ENCODE peak calls at places on chromosomes 3 and 15, in seven cellular contexts. P is HCT116, Q is HepG2, Z is SK-N-SH, B is H1, D is K562, G is GM12878. X is an unnamed sample.

GRCh38 chr3:88231207-88231606 is 81.4 kb downstream of the C3orf38 start:
- DNase-seq in P (no peak), Q (peak; percentile 2), Z (no peak), B (no peak), D (no peak), G (no peak), X (no peak)

GRCh38 chr15:55343168-55343567 is 24.1 kb downstream of the PIGB start:
- DNase-seq in P (no peak), Q (no peak), Z (peak; percentile 74), B (no peak), D (no peak), G (no peak), X (peak; percentile 75)

GRCh38 chr3:179927191-179927590 is 109.5 kb downstream of the PEX5L start:
- DNase-seq in P (no peak), Q (no peak), Z (no peak), B (no peak), D (no peak), G (no peak), X (no peak)

GRCh38 chr3:197516517-197516889 is 39.3 kb downstream of the BDH1 start:
- DNase-seq in P (peak; percentile 83), Q (peak; percentile 78), Z (no peak), B (no peak), D (peak; percentile 57), G (no peak), X (peak; percentile 63)

GRCh38 chr3:124118397-124118796 is 126.5 kb upstream of the ROPN1 start:
- DNase-seq in P (no peak), Q (no peak), Z (no peak), B (no peak), D (no peak), G (no peak), X (no peak)

GRCh38 chr15:73650387-73651126 is 17.4 kb upstream of the NPTN start:
- DNase-seq in P (no peak), Q (no peak), Z (peak; percentile 49), B (no peak), D (no peak), G (no peak), X (no peak)

GRCh38 chr3:63864008-63864871 is 573 bp downstream of the ATXN7 start:
- DNase-seq in P (no peak), Q (no peak), Z (peak; percentile 85), B (no peak), D (peak; percentile 60), G (no peak), X (peak; percentile 51)

GRCh38 chr3:122661633-122662032 is 19.0 kb upstream of the PARP14 start:
- DNase-seq in P (no peak), Q (no peak), Z (no peak), B (no peak), D (no peak), G (no peak), X (no peak)

GRCh38 chr15:44676676-44677075 is 13.2 kb upstream of the SPG11 start:
- DNase-seq in P (no peak), Q (no peak), Z (no peak), B (no peak), D (no peak), G (no peak), X (no peak)
- TF ChIP-seq JUND in P (no peak), Q (no peak), Z (no peak), B (no peak), D (no peak), G (no peak), X (no peak)

GRCh38 chr3:71225951-71226564 is 357.5 kb downstream of the FOXP1 start:
- DNase-seq in P (no peak), Q (no peak), Z (no peak), B (no peak), D (no peak), G (no peak), X (no peak)
- TF ChIP-seq JUND in P (no peak), Q (no peak), Z (no peak), B (no peak), D (no peak), G (no peak), X (no peak)

DNA sequence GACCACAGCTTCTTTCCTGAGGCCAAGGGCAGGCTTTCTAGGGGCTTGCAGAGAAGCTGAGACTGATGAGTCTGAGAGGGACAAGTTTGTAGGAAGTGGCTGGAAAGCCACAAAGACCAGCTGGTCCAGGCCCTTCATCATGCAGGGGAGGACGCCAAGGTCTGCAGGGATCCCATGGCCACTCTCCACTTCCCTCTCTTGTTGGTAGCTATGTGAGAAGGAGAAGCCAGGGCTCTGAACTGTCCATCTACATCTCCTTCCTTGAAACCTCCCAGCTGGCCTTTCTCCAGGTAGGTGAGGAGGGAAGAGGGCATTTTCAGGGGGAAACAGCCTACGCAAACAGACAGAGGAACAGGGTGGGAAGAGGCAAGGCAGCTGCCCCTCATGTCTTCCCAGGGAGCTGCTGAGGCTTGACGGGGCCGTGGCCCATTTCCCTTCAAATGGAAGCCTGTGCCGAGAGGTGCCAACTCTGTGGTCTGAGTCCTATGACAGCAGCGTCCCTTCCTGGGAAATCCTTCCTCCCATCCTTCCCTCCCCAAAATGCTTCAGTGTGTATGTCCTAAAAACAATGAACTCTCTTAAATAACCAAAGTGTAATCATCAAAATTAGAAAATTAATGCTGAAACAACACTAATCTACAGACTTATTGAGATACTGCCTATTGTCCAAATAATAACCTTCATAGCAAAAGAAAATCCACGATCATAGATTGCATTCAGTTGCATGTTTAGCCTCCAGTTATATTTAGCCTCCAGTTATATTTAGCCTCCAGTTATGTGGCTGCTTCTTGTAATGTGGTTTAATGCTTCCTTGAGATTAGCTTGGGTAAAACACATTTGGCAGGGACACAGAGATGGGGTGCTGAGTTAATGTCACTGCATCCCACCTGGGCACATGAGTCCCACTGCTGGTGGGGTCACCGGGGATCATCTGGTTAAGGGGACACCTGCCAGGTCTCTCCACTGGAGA is 36.0 kb downstream of the GNB5 start:
- DNase-seq in P (no peak), Q (no peak), Z (no peak), B (peak; percentile 28), D (no peak), G (no peak), X (no peak)
- TF ChIP-seq JUND in P (no peak), Q (no peak), Z (no peak), B (no peak), D (no peak), G (no peak), X (no peak)

DNA sequence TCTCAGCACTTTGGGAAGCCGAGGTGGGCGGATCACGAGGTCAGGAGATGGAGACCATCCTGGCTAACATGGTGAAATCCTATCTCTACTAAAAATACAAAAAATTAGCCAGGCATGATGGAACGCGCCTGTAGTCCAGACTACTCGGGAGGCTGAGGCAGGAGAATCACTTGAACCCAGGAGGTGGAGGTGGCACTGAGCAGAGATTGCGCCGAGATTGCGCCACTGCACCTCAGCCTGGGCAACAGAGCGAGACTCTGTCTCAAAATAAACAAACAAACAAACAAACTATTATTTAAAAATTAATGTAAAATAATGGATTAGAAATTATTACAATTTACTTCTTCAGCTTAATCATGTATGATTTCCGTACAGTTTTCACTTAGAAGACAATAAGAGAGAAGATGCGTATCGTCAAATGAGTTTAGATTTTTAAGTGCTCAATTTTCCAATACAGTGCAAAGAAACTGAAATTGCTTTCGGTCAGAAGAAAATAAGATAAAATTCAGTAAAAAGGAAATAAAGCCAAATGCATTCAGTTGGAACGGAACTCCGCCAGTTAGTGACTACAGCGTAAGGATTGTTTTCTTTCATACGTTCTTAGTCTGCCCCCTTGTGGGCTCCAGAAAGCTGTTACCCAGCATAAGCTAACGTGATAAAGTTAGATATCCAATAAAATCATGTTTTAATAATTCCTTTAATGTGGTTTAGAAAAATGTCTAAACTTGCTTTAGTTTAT is 24.8 kb downstream of the AADAC start:
- DNase-seq in P (peak; percentile 75), Q (peak; percentile 77), Z (peak; percentile 31), B (no peak), D (peak; percentile 43), G (peak; percentile 2), X (no peak)
- TF ChIP-seq JUND in P (no peak), Q (no peak), Z (no peak), B (no peak), D (no peak), G (no peak), X (no peak)

DNA sequence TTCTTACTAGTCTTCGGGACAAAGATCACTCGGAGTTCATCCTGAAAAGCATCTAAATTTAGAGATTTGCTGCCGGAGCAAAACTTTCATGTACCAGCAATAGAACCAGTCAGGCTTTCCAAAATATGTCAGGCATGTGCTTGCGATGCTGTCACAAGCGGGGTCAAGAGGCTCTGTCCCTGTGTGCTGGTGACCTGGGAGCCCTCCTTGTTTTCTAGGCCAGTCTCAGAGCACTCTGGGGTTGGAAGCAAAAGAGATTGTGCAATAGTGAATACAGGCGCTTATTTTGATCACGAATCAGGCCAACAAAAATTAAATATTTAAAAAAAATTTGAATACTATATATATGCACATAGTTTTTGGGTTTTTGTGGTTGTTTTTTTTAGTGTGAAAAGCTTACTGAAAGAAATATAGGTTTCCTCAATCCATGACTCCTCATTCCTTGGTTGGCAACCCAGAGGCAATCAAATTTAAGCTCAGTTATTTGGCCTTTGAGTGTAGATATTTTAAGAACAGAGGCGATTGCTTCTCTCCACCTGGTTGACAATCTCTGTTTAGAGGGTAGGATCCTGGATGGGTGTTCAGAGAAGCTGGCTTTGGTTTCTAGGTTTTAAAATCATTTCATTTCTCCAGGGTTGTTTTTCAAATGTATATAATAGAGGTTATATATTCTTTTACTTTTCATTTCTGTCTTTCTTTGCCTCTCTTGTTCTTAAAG is 8.4 kb upstream of the KLHL24 start:
- DNase-seq in P (no peak), Q (no peak), Z (no peak), B (no peak), D (no peak), G (no peak), X (no peak)
- TF ChIP-seq JUND in P (no peak), Q (no peak), Z (no peak), B (no peak), D (no peak), G (no peak), X (no peak)

GRCh38 chr3:112304611-112305010 is 10.6 kb upstream of the SLC9C1 start:
- DNase-seq in P (no peak), Q (no peak), Z (no peak), B (no peak), D (no peak), G (no peak), X (no peak)
- TF ChIP-seq JUND in P (no peak), Q (no peak), Z (no peak), B (no peak), D (no peak), G (no peak), X (no peak)

GRCh38 chr3:77605865-77606264 is 566.0 kb downstream of the ROBO2 start:
- DNase-seq in P (no peak), Q (no peak), Z (no peak), B (no peak), D (no peak), G (no peak), X (no peak)
- TF ChIP-seq JUND in P (no peak), Q (no peak), Z (no peak), B (no peak), D (no peak), G (no peak), X (no peak)

GRCh38 chr3:131503328-131503650 is 518 bp upstream of the MRPL3 start:
- DNase-seq in P (no peak), Q (no peak), Z (peak; percentile 20), B (no peak), D (no peak), G (no peak), X (no peak)
- TF ChIP-seq JUND in P (no peak), Q (no peak), Z (no peak), B (no peak), D (no peak), G (no peak), X (no peak)